ENCODE peak calls at places on chromosomes 1 and 21, in eight cellular contexts. R, N, U, K, M, I, Y and C are unnamed samples.

GRCh38 chr21:37503848-37504467 is 137.4 kb downstream of the DYRK1A start:
- DNase-seq in U (no peak), Y (no peak), I (no peak), K (no peak), R (peak; percentile 68), N (no peak), M (no peak), C (no peak)

GRCh38 chr21:42468511-42469131 is 27.4 kb downstream of the RSPH1 start:
- DNase-seq in M (no peak), I (no peak), N (no peak), U (no peak), R (no peak), Y (no peak), K (no peak), C (no peak)

GRCh38 chr1:245571872-245572294 is 417.1 kb downstream of the KIF26B start:
- DNase-seq in M (no peak), N (no peak), Y (no peak), K (no peak), R (no peak), I (no peak), U (no peak), C (peak; percentile 27)

GRCh38 chr1:208238710-208239517 is 5.3 kb downstream of the PLXNA2 start:
- DNase-seq in U (peak; percentile 58), Y (peak; percentile 89), N (peak; percentile 77), R (peak; percentile 55), M (peak; percentile 44), I (no peak), K (no peak), C (peak; percentile 79)

GRCh38 chr1:241063281-241063680 is 293.7 kb downstream of the RGS7 start:
- DNase-seq in M (no peak), I (no peak), N (no peak), R (no peak), K (no peak), Y (no peak), U (no peak), C (no peak)

GRCh38 chr1:223824287-223824686 is 21.5 kb downstream of the TP53BP2 start:
- DNase-seq in R (no peak), I (no peak), Y (no peak), M (no peak), N (no peak), U (no peak), K (no peak), C (no peak)

GRCh38 chr1:223337174-223337869 is 26.7 kb downstream of the SUSD4 start:
- DNase-seq in U (no peak), I (no peak), Y (no peak), R (no peak), N (no peak), K (no peak), M (no peak), C (peak; percentile 52)

GRCh38 chr1:207826557-207827487 is 75.0 kb downstream of the CD46 start:
- DNase-seq in K (no peak), I (no peak), R (peak; percentile 35), Y (peak; percentile 47), U (peak; percentile 40), N (no peak), M (peak; percentile 75), C (peak; percentile 63)

GRCh38 chr1:15870421-15870820 is 22.9 kb downstream of the SPEN start:
- DNase-seq in M (no peak), I (no peak), R (peak; percentile 29), K (no peak), N (no peak), U (no peak), Y (no peak), C (no peak)

GRCh38 chr1:175911138-175911537 is 167.7 kb upstream of the TNR start:
- DNase-seq in K (no peak), Y (no peak), M (no peak), I (no peak), R (no peak), N (no peak), U (no peak), C (no peak)

GRCh38 chr1:71804140-71804539 is 478.2 kb downstream of the NEGR1 start:
- DNase-seq in U (no peak), I (no peak), K (no peak), R (no peak), N (no peak), M (no peak), Y (no peak), C (no peak)

GRCh38 chr1:75203415-75204277 is 69.5 kb downstream of the LHX8 start:
- DNase-seq in U (peak; percentile 18), M (no peak), N (no peak), R (peak; percentile 60), I (no peak), Y (peak; percentile 70), K (no peak), C (peak; percentile 17)

GRCh38 chr1:155168456-155169210 is 4.5 kb downstream of the KRTCAP2 start:
- DNase-seq in U (no peak), I (no peak), M (no peak), R (no peak), K (no peak), N (no peak), Y (no peak), C (no peak)